ENCODE peak calls at places on chromosomes 4 and X, in four cellular contexts. D, F, Y and I are unnamed samples. For H3K36me3 and H3K4me1, the result is how much of the 10 kb centered on the place peaks cover.

GRCh38 chr4:156870166-156870565 is 101.4 kb downstream of the PDGFC start:
- DNase-seq in D (no peak), F (no peak), Y (no peak), I (no peak)

GRCh38 chr4:996030-996993 is 3.1 kb upstream of the SLC26A1 start:
- DNase-seq in D (no peak), F (no peak), Y (no peak), I (no peak)

GRCh38 chrX:15882704-15883539 is 28.3 kb upstream of the AP1S2 start:
- DNase-seq in D (no peak), F (no peak), Y (no peak), I (no peak)

GRCh38 chrX:9626379-9626778 is 139.3 kb downstream of the GPR143 start:
- DNase-seq in D (no peak), F (no peak), Y (no peak), I (no peak)

GRCh38 chr4:150769235-150769634 is 187.3 kb downstream of the MAB21L2 start:
- DNase-seq in D (no peak), F (no peak), Y (no peak), I (no peak)

GRCh38 chr4:37864786-37865185 is 26.1 kb upstream of the TBC1D1 start:
- DNase-seq in D (no peak), F (no peak), Y (no peak), I (no peak)

GRCh38 chrX:22081475-22082092 is 49.5 kb downstream of the PHEX start:
- DNase-seq in D (peak), F (no peak), Y (peak), I (peak)

GRCh38 chr4:147480891-147481576 is at the start of gene EDNRA:
- DNase-seq in D (peak), F (no peak), Y (no peak), I (peak)

GRCh38 chr4:38488891-38489861 is 174.8 kb upstream of the KLF3 start:
- DNase-seq in D (no peak), F (no peak), Y (no peak), I (no peak)

GRCh38 chr4:103904126-103904525 is 184.3 kb upstream of the TACR3 start:
- DNase-seq in D (no peak), F (no peak), Y (no peak), I (no peak)

GRCh38 chr4:86706923-86707597 is 112.9 kb downstream of the PTPN13 start:
- DNase-seq in D (no peak), F (no peak), Y (no peak), I (no peak)

GRCh38 chr4:137623013-137623412 is 90.7 kb upstream of the PCDH18 start:
- DNase-seq in D (no peak), F (no peak), Y (no peak), I (no peak)

GRCh38 chrX:120755066-120755846 is 120.4 kb downstream of the CT47B1 start:
- DNase-seq in D (no peak), F (no peak), Y (no peak), I (no peak)

GRCh38 chrX:110310896-110311295 is 7.0 kb downstream of the AMMECR1 start:
- DNase-seq in D (no peak), F (no peak), Y (no peak), I (no peak)

GRCh38 chrX:56219702-56220101 is 12.5 kb upstream of the KLF8 start:
- DNase-seq in D (no peak), F (no peak), Y (no peak), I (no peak)

GRCh38 chr4:175531405-175532091 is 280.5 kb downstream of the GPM6A start:
- DNase-seq in D (no peak), F (no peak), Y (no peak), I (no peak)

GRCh38 chr4:184347251-184348239 is 126.8 kb downstream of the IRF2 start:
- DNase-seq in D (peak), F (no peak), Y (peak), I (no peak)

GRCh38 chrX:68660746-68661145 is 13.3 kb downstream of the STARD8 start:
- DNase-seq in D (no peak), F (no peak), Y (no peak), I (no peak)

GRCh38 chr4:108559067-108559793 is 61.1 kb upstream of the RPL34 start:
- DNase-seq in D (no peak), F (no peak), Y (no peak), I (no peak)

GRCh38 chr4:25771672-25772071 is 91.1 kb downstream of the SEL1L3 start:
- DNase-seq in D (no peak), F (no peak), Y (no peak), I (no peak)

GRCh38 chr4:10153161-10153560 is 36.6 kb upstream of the WDR1 start:
- DNase-seq in D (no peak), F (no peak), Y (no peak), I (no peak)

GRCh38 chrX:9926002-9926401 is 41.2 kb upstream of the CLDN34 start:
- DNase-seq in D (no peak), F (no peak), Y (no peak), I (no peak)

GRCh38 chr4:1294424-1294823 is 4.7 kb downstream of the MAEA start:
- DNase-seq in D (no peak), F (no peak), Y (no peak), I (peak)

GRCh38 chrX:38081926-38082708 is 75.8 kb downstream of the SYTL5 start:
- DNase-seq in D (no peak), F (no peak), Y (no peak), I (no peak)

DNA sequence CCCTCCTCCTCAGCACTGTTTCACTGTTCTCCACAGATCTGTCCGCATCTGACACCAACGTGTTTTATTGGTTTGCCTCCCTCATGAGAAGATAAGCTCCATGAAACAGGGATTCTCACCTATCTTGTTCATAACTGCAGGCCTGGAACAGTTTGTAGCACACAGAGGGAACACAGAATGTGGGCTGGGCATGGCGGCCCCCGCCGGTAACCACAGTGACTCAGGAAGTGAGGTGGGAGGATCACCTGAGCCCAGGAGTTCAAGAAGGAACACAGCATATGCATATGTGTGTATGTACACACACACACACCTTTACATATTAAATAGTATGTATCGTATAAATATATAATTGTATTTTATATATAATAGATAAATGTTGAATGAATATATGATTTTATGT is 168.6 kb downstream of the AFAP1 start:
- DNase-seq in D (no peak), F (no peak), Y (no peak), I (no peak)
- H3K36me3 ChIP-seq in D (under half), F (under half), Y (under half), I (under half)

GRCh38 chrX:100494974-100495373 is 84.9 kb upstream of the PCDH19 start:
- DNase-seq in D (no peak), F (no peak), Y (no peak), I (no peak)
- H3K27ac ChIP-seq in D (no peak), F (no peak), Y (no peak), I (no peak)

GRCh38 chr4:48339642-48340041 is 1.7 kb upstream of the SLAIN2 start:
- DNase-seq in D (no peak), F (no peak), Y (no peak), I (no peak)
- H3K4me1 ChIP-seq in D (under half), F (under half), Y (under half), I (under half)

DNA sequence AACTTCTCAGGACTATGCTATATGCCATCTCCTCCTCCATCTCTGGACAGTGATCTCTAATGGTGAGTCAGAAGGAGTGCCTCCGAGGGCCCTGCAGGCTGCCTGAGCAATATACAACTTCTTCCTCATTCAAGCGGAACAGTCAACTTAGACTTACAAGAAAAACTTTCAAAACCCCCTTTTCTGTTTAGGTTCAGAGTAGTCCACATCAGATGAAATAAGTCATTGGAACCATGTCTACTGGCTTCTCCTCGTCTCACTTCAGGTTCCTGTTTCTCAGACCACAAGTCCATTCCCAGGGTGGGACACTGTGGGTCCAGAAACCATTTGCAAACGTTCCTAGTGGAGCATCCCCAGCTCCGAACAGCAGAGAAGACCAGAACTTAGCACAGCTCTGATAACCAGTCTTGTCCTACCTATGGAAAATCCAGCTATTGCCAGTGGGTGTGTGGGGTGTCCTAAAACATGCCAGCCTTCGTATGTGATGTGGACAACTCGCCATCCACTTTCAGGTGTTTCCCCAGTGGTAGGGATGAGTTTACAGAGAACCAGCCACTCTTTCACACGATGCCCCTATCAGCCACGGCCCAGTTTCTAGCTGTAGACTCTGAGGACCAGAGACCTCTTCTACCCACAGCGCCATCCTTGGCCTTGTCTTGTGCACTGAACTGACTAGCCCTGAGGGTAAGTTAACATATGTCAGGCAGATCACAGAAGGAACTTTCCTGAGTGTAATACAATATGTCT is 32.7 kb upstream of the NKRF start:
- DNase-seq in D (no peak), F (no peak), Y (no peak), I (no peak)
- H3K36me3 ChIP-seq in D (under half), F (under half), Y (under half), I (under half)

GRCh38 chr4:186104114-186104894 is at the start of gene FAM149A:
- DNase-seq in D (peak), F (no peak), Y (no peak), I (peak)
- H3K27ac ChIP-seq in D (no peak), F (no peak), Y (no peak), I (no peak)

DNA sequence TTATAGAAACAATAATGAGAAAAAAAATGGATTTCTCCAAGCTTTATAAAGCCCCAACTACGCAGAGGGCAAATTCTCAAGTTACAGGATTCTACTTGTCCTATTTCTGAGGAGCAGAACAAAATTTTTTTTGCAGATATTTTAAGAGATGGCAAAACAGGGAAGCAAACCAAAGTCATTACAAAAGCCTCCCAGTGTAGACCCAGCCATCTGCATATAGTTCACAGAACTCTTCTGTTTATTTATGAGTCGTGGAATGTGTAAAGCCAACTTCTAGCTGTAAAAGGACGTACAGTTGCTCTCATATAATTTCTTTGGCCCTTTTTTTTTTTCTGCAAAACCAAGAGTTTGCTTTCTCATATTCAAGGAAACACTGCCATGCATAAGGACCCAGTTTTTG is 120.4 kb downstream of the PCDH7 start:
- DNase-seq in D (no peak), F (no peak), Y (no peak), I (no peak)
- H3K4me1 ChIP-seq in D (under half), F (under half), Y (under half), I (under half)